ENCODE peak calls at places on chromosomes 12 and 14, in eight cellular contexts. One of them, this sample, is unnamed.

GRCh38 chr14:95889236-95889979 is 12.8 kb downstream of the TUNAR start:
- DNase-seq in activated gamma-delta T cell treated with Interleukin-2 at 50 U/mL for 16 hours: no peak
- DNase-seq in kidney tubule cell: peak; percentile 50
- DNase-seq in left ventricle myocardium inferior: no peak
- DNase-seq in DMS53: no peak
- DNase-seq in uterus: no peak
- DNase-seq in activated CD4-positive, alpha-beta T cell treated with anti-CD3 and anti-CD28 coated beads for 4 hours: no peak
- DNase-seq in GM04504: no peak
- DNase-seq in this sample: no peak

GRCh38 chr12:119589087-119589486 is 4.5 kb upstream of the TMEM233 start:
- DNase-seq in activated gamma-delta T cell treated with Interleukin-2 at 50 U/mL for 16 hours: no peak
- DNase-seq in kidney tubule cell: peak; percentile 28
- DNase-seq in left ventricle myocardium inferior: no peak
- DNase-seq in DMS53: no peak
- DNase-seq in uterus: no peak
- DNase-seq in activated CD4-positive, alpha-beta T cell treated with anti-CD3 and anti-CD28 coated beads for 4 hours: no peak
- DNase-seq in GM04504: no peak
- DNase-seq in this sample: no peak

GRCh38 chr12:96265836-96266235 is 71.7 kb downstream of the ELK3 start:
- DNase-seq in activated gamma-delta T cell treated with Interleukin-2 at 50 U/mL for 16 hours: no peak
- DNase-seq in kidney tubule cell: no peak
- DNase-seq in left ventricle myocardium inferior: no peak
- DNase-seq in DMS53: no peak
- DNase-seq in uterus: no peak
- DNase-seq in activated CD4-positive, alpha-beta T cell treated with anti-CD3 and anti-CD28 coated beads for 4 hours: no peak
- DNase-seq in GM04504: no peak
- DNase-seq in this sample: no peak

GRCh38 chr12:29725587-29726320 is 58.0 kb downstream of the TMTC1 start:
- DNase-seq in activated gamma-delta T cell treated with Interleukin-2 at 50 U/mL for 16 hours: no peak
- DNase-seq in kidney tubule cell: no peak
- DNase-seq in left ventricle myocardium inferior: peak; percentile 75
- DNase-seq in DMS53: no peak
- DNase-seq in uterus: peak; percentile 54
- DNase-seq in activated CD4-positive, alpha-beta T cell treated with anti-CD3 and anti-CD28 coated beads for 4 hours: no peak
- DNase-seq in GM04504: no peak
- DNase-seq in this sample: no peak

GRCh38 chr12:20950248-20950647 is 139.7 kb downstream of the SLCO1B3 start:
- DNase-seq in activated gamma-delta T cell treated with Interleukin-2 at 50 U/mL for 16 hours: no peak
- DNase-seq in kidney tubule cell: peak; percentile 13
- DNase-seq in left ventricle myocardium inferior: no peak
- DNase-seq in DMS53: peak; percentile 88
- DNase-seq in uterus: no peak
- DNase-seq in activated CD4-positive, alpha-beta T cell treated with anti-CD3 and anti-CD28 coated beads for 4 hours: no peak
- DNase-seq in GM04504: no peak
- DNase-seq in this sample: no peak

GRCh38 chr12:85733441-85733840 is 102.8 kb downstream of the RASSF9 start:
- DNase-seq in activated gamma-delta T cell treated with Interleukin-2 at 50 U/mL for 16 hours: no peak
- DNase-seq in kidney tubule cell: peak; percentile 3
- DNase-seq in left ventricle myocardium inferior: no peak
- DNase-seq in DMS53: no peak
- DNase-seq in uterus: no peak
- DNase-seq in activated CD4-positive, alpha-beta T cell treated with anti-CD3 and anti-CD28 coated beads for 4 hours: no peak
- DNase-seq in GM04504: no peak
- DNase-seq in this sample: no peak

GRCh38 chr14:90893028-90893427 is 76.8 kb upstream of the TTC7B start:
- DNase-seq in activated gamma-delta T cell treated with Interleukin-2 at 50 U/mL for 16 hours: no peak
- DNase-seq in kidney tubule cell: no peak
- DNase-seq in left ventricle myocardium inferior: no peak
- DNase-seq in DMS53: no peak
- DNase-seq in uterus: no peak
- DNase-seq in activated CD4-positive, alpha-beta T cell treated with anti-CD3 and anti-CD28 coated beads for 4 hours: no peak
- DNase-seq in GM04504: no peak
- DNase-seq in this sample: no peak

GRCh38 chr12:66188584-66189475 is at the start of gene IRAK3:
- DNase-seq in activated gamma-delta T cell treated with Interleukin-2 at 50 U/mL for 16 hours: peak; percentile 12
- DNase-seq in kidney tubule cell: peak; percentile 22
- DNase-seq in left ventricle myocardium inferior: peak; percentile 91
- DNase-seq in DMS53: peak; percentile 81
- DNase-seq in uterus: peak; percentile 80
- DNase-seq in activated CD4-positive, alpha-beta T cell treated with anti-CD3 and anti-CD28 coated beads for 4 hours: peak; percentile 7
- DNase-seq in GM04504: peak; percentile 15
- DNase-seq in this sample: no peak

GRCh38 chr12:103269962-103270361 is 225.8 kb downstream of the C12orf42 start:
- DNase-seq in activated gamma-delta T cell treated with Interleukin-2 at 50 U/mL for 16 hours: no peak
- DNase-seq in kidney tubule cell: peak; percentile 94
- DNase-seq in left ventricle myocardium inferior: no peak
- DNase-seq in DMS53: peak; percentile 83
- DNase-seq in uterus: no peak
- DNase-seq in activated CD4-positive, alpha-beta T cell treated with anti-CD3 and anti-CD28 coated beads for 4 hours: no peak
- DNase-seq in GM04504: no peak
- DNase-seq in this sample: no peak

GRCh38 chr12:121767525-121768016 is 25.9 kb downstream of the RHOF start:
- DNase-seq in activated gamma-delta T cell treated with Interleukin-2 at 50 U/mL for 16 hours: no peak
- DNase-seq in kidney tubule cell: peak; percentile 44
- DNase-seq in left ventricle myocardium inferior: peak; percentile 62
- DNase-seq in DMS53: no peak
- DNase-seq in uterus: peak; percentile 49
- DNase-seq in activated CD4-positive, alpha-beta T cell treated with anti-CD3 and anti-CD28 coated beads for 4 hours: no peak
- DNase-seq in GM04504: peak; percentile 60
- DNase-seq in this sample: no peak

GRCh38 chr12:31466768-31467167 is 124.2 kb downstream of the DENND5B start:
- DNase-seq in activated gamma-delta T cell treated with Interleukin-2 at 50 U/mL for 16 hours: no peak
- DNase-seq in kidney tubule cell: peak; percentile 39
- DNase-seq in left ventricle myocardium inferior: no peak
- DNase-seq in DMS53: no peak
- DNase-seq in uterus: no peak
- DNase-seq in activated CD4-positive, alpha-beta T cell treated with anti-CD3 and anti-CD28 coated beads for 4 hours: no peak
- DNase-seq in GM04504: no peak
- DNase-seq in this sample: no peak

GRCh38 chr14:100865682-100866591 is 37.6 kb downstream of the RTL1 start:
- DNase-seq in activated gamma-delta T cell treated with Interleukin-2 at 50 U/mL for 16 hours: no peak
- DNase-seq in kidney tubule cell: no peak
- DNase-seq in left ventricle myocardium inferior: peak; percentile 9
- DNase-seq in DMS53: no peak
- DNase-seq in uterus: no peak
- DNase-seq in activated CD4-positive, alpha-beta T cell treated with anti-CD3 and anti-CD28 coated beads for 4 hours: no peak
- DNase-seq in GM04504: no peak
- DNase-seq in this sample: no peak

GRCh38 chr12:132606466-132606865 is 3.9 kb downstream of the LRCOL1 start:
- DNase-seq in activated gamma-delta T cell treated with Interleukin-2 at 50 U/mL for 16 hours: no peak
- DNase-seq in kidney tubule cell: no peak
- DNase-seq in left ventricle myocardium inferior: no peak
- DNase-seq in DMS53: peak; percentile 54
- DNase-seq in uterus: no peak
- DNase-seq in activated CD4-positive, alpha-beta T cell treated with anti-CD3 and anti-CD28 coated beads for 4 hours: no peak
- DNase-seq in GM04504: no peak
- DNase-seq in this sample: no peak

GRCh38 chr12:56115329-56115728 is 1.1 kb upstream of the RPL41 start:
- DNase-seq in activated gamma-delta T cell treated with Interleukin-2 at 50 U/mL for 16 hours: no peak
- DNase-seq in kidney tubule cell: peak; percentile 20
- DNase-seq in left ventricle myocardium inferior: no peak
- DNase-seq in DMS53: peak; percentile 64
- DNase-seq in uterus: no peak
- DNase-seq in activated CD4-positive, alpha-beta T cell treated with anti-CD3 and anti-CD28 coated beads for 4 hours: no peak
- DNase-seq in GM04504: no peak
- DNase-seq in this sample: no peak

GRCh38 chr12:120167529-120168095 is 26.9 kb downstream of the GCN1 start:
- DNase-seq in activated gamma-delta T cell treated with Interleukin-2 at 50 U/mL for 16 hours: no peak
- DNase-seq in kidney tubule cell: no peak
- DNase-seq in left ventricle myocardium inferior: no peak
- DNase-seq in DMS53: no peak
- DNase-seq in uterus: no peak
- DNase-seq in activated CD4-positive, alpha-beta T cell treated with anti-CD3 and anti-CD28 coated beads for 4 hours: no peak
- DNase-seq in GM04504: no peak
- DNase-seq in this sample: no peak

GRCh38 chr14:69260246-69260978 is 454 bp downstream of the GALNT16 start:
- DNase-seq in activated gamma-delta T cell treated with Interleukin-2 at 50 U/mL for 16 hours: no peak
- DNase-seq in kidney tubule cell: peak; percentile 17
- DNase-seq in left ventricle myocardium inferior: no peak
- DNase-seq in DMS53: peak; percentile 69
- DNase-seq in uterus: no peak
- DNase-seq in activated CD4-positive, alpha-beta T cell treated with anti-CD3 and anti-CD28 coated beads for 4 hours: no peak
- DNase-seq in GM04504: no peak
- DNase-seq in this sample: no peak

GRCh38 chr12:131828671-131829350 is 618 bp downstream of the MMP17 start:
- DNase-seq in activated gamma-delta T cell treated with Interleukin-2 at 50 U/mL for 16 hours: no peak
- DNase-seq in kidney tubule cell: no peak
- DNase-seq in left ventricle myocardium inferior: no peak
- DNase-seq in DMS53: peak; percentile 75
- DNase-seq in uterus: no peak
- DNase-seq in activated CD4-positive, alpha-beta T cell treated with anti-CD3 and anti-CD28 coated beads for 4 hours: no peak
- DNase-seq in GM04504: no peak
- DNase-seq in this sample: no peak

GRCh38 chr12:102883204-102883799 is 33.7 kb downstream of the PAH start:
- DNase-seq in activated gamma-delta T cell treated with Interleukin-2 at 50 U/mL for 16 hours: peak; percentile 20
- DNase-seq in kidney tubule cell: peak; percentile 63
- DNase-seq in left ventricle myocardium inferior: peak; percentile 24
- DNase-seq in DMS53: peak; percentile 85
- DNase-seq in uterus: no peak
- DNase-seq in activated CD4-positive, alpha-beta T cell treated with anti-CD3 and anti-CD28 coated beads for 4 hours: peak; percentile 3
- DNase-seq in GM04504: peak; percentile 8
- DNase-seq in this sample: no peak

GRCh38 chr12:39610626-39611025 is 9.0 kb downstream of the ABCD2 start:
- DNase-seq in activated gamma-delta T cell treated with Interleukin-2 at 50 U/mL for 16 hours: no peak
- DNase-seq in kidney tubule cell: no peak
- DNase-seq in left ventricle myocardium inferior: no peak
- DNase-seq in DMS53: no peak
- DNase-seq in uterus: no peak
- DNase-seq in activated CD4-positive, alpha-beta T cell treated with anti-CD3 and anti-CD28 coated beads for 4 hours: no peak
- DNase-seq in GM04504: no peak
- DNase-seq in this sample: no peak

GRCh38 chr14:45891417-45892080 is 638.5 kb upstream of the MIS18BP1 start:
- DNase-seq in activated gamma-delta T cell treated with Interleukin-2 at 50 U/mL for 16 hours: no peak
- DNase-seq in kidney tubule cell: peak; percentile 23
- DNase-seq in left ventricle myocardium inferior: no peak
- DNase-seq in DMS53: peak; percentile 92
- DNase-seq in uterus: peak; percentile 13
- DNase-seq in activated CD4-positive, alpha-beta T cell treated with anti-CD3 and anti-CD28 coated beads for 4 hours: no peak
- DNase-seq in GM04504: no peak
- DNase-seq in this sample: no peak

GRCh38 chr14:77272261-77272660 is 1.3 kb upstream of the NGB start:
- DNase-seq in activated gamma-delta T cell treated with Interleukin-2 at 50 U/mL for 16 hours: no peak
- DNase-seq in kidney tubule cell: no peak
- DNase-seq in left ventricle myocardium inferior: no peak
- DNase-seq in DMS53: no peak
- DNase-seq in uterus: no peak
- DNase-seq in activated CD4-positive, alpha-beta T cell treated with anti-CD3 and anti-CD28 coated beads for 4 hours: no peak
- DNase-seq in GM04504: no peak
- DNase-seq in this sample: no peak

GRCh38 chr12:46507766-46508165 is 135.2 kb upstream of the SLC38A2 start:
- DNase-seq in activated gamma-delta T cell treated with Interleukin-2 at 50 U/mL for 16 hours: no peak
- DNase-seq in kidney tubule cell: peak; percentile 76
- DNase-seq in left ventricle myocardium inferior: no peak
- DNase-seq in DMS53: peak; percentile 30
- DNase-seq in uterus: no peak
- DNase-seq in activated CD4-positive, alpha-beta T cell treated with anti-CD3 and anti-CD28 coated beads for 4 hours: no peak
- DNase-seq in GM04504: no peak
- DNase-seq in this sample: no peak

GRCh38 chr12:117486840-117487659 is 125.6 kb upstream of the NOS1 start:
- DNase-seq in activated gamma-delta T cell treated with Interleukin-2 at 50 U/mL for 16 hours: no peak
- DNase-seq in kidney tubule cell: peak; percentile 96
- DNase-seq in left ventricle myocardium inferior: no peak
- DNase-seq in DMS53: peak; percentile 87
- DNase-seq in uterus: no peak
- DNase-seq in activated CD4-positive, alpha-beta T cell treated with anti-CD3 and anti-CD28 coated beads for 4 hours: no peak
- DNase-seq in GM04504: peak; percentile 45
- DNase-seq in this sample: peak; percentile 3

GRCh38 chr14:54627718-54628345 is 60.9 kb downstream of the SAMD4A start:
- DNase-seq in activated gamma-delta T cell treated with Interleukin-2 at 50 U/mL for 16 hours: no peak
- DNase-seq in kidney tubule cell: peak; percentile 57
- DNase-seq in left ventricle myocardium inferior: peak; percentile 44
- DNase-seq in DMS53: no peak
- DNase-seq in uterus: peak; percentile 53
- DNase-seq in activated CD4-positive, alpha-beta T cell treated with anti-CD3 and anti-CD28 coated beads for 4 hours: peak; percentile 42
- DNase-seq in GM04504: peak; percentile 49
- DNase-seq in this sample: no peak

GRCh38 chr12:3231399-3231876 is 154.3 kb downstream of the TSPAN9 start:
- DNase-seq in activated gamma-delta T cell treated with Interleukin-2 at 50 U/mL for 16 hours: no peak
- DNase-seq in kidney tubule cell: no peak
- DNase-seq in left ventricle myocardium inferior: no peak
- DNase-seq in DMS53: no peak
- DNase-seq in uterus: no peak
- DNase-seq in activated CD4-positive, alpha-beta T cell treated with anti-CD3 and anti-CD28 coated beads for 4 hours: no peak
- DNase-seq in GM04504: no peak
- DNase-seq in this sample: no peak

GRCh38 chr14:90871605-90872233 is 55.5 kb upstream of the TTC7B start:
- DNase-seq in activated gamma-delta T cell treated with Interleukin-2 at 50 U/mL for 16 hours: no peak
- DNase-seq in kidney tubule cell: peak; percentile 59
- DNase-seq in left ventricle myocardium inferior: no peak
- DNase-seq in DMS53: peak; percentile 11
- DNase-seq in uterus: no peak
- DNase-seq in activated CD4-positive, alpha-beta T cell treated with anti-CD3 and anti-CD28 coated beads for 4 hours: no peak
- DNase-seq in GM04504: peak; percentile 10
- DNase-seq in this sample: no peak

GRCh38 chr14:53532871-53533270 is 379.7 kb upstream of the DDHD1 start:
- DNase-seq in activated gamma-delta T cell treated with Interleukin-2 at 50 U/mL for 16 hours: no peak
- DNase-seq in kidney tubule cell: no peak
- DNase-seq in left ventricle myocardium inferior: no peak
- DNase-seq in DMS53: no peak
- DNase-seq in uterus: no peak
- DNase-seq in activated CD4-positive, alpha-beta T cell treated with anti-CD3 and anti-CD28 coated beads for 4 hours: no peak
- DNase-seq in GM04504: no peak
- DNase-seq in this sample: no peak

GRCh38 chr14:22314183-22314820 is 274.7 kb downstream of the DAD1 start:
- DNase-seq in activated gamma-delta T cell treated with Interleukin-2 at 50 U/mL for 16 hours: peak; percentile 39
- DNase-seq in kidney tubule cell: peak; percentile 66
- DNase-seq in left ventricle myocardium inferior: no peak
- DNase-seq in DMS53: peak; percentile 77
- DNase-seq in uterus: peak; percentile 15
- DNase-seq in activated CD4-positive, alpha-beta T cell treated with anti-CD3 and anti-CD28 coated beads for 4 hours: no peak
- DNase-seq in GM04504: peak; percentile 4
- DNase-seq in this sample: no peak